ENCODE peak calls at places on chromosomes 16 and 17, in nine cellular contexts. O, L, Q, B, U, P, V, G and I are unnamed samples.

GRCh38 chr17:65954148-65954449 is 237.8 kb downstream of the CEP112 start:
- DNase-seq in L (no peak), O (no peak), P (no peak), B (no peak), U (no peak), V (no peak), G (no peak), Q (no peak), I (no peak)

GRCh38 chr17:62805234-62805633 is 2.9 kb downstream of the MARCHF10 start:
- DNase-seq in U (no peak), P (no peak), Q (no peak), L (no peak), G (no peak), B (no peak), V (no peak), O (no peak), I (no peak)

GRCh38 chr17:27754549-27754948 is 45.8 kb downstream of the NOS2 start:
- DNase-seq in B (no peak), O (no peak), G (peak; percentile 30), Q (no peak), V (no peak), U (no peak), P (no peak), L (no peak), I (no peak)

GRCh38 chr17:39352986-39353385 is 48.4 kb downstream of the FBXL20 start:
- DNase-seq in U (no peak), P (no peak), V (no peak), G (no peak), O (no peak), Q (no peak), B (no peak), L (no peak), I (no peak)

GRCh38 chr16:85309656-85310587 is 197.7 kb upstream of the CIBAR2 start:
- DNase-seq in V (no peak), U (no peak), L (peak; percentile 59), Q (peak; percentile 52), B (no peak), P (peak; percentile 60), O (no peak), G (peak; percentile 81), I (no peak)

GRCh38 chr16:495127-495748 is 32.3 kb upstream of the CAPN15 start:
- DNase-seq in G (peak; percentile 91), V (peak; percentile 60), U (peak; percentile 35), L (no peak), O (no peak), P (peak; percentile 33), B (no peak), Q (no peak), I (no peak)

GRCh38 chr16:50756466-50756865 is 14.6 kb downstream of the CYLD start:
- DNase-seq in L (no peak), P (no peak), U (no peak), B (no peak), V (no peak), G (no peak), Q (no peak), O (no peak), I (no peak)

GRCh38 chr16:1870365-1871082 is 1.4 kb downstream of the MEIOB start:
- DNase-seq in O (no peak), G (no peak), P (no peak), B (no peak), V (peak; percentile 75), U (no peak), L (no peak), Q (no peak), I (peak; percentile 83)

GRCh38 chr17:55726440-55726839 is 3.8 kb upstream of the TMEM100 start:
- DNase-seq in L (peak; percentile 25), Q (no peak), B (no peak), P (peak; percentile 80), V (peak; percentile 54), O (no peak), G (no peak), U (no peak), I (peak; percentile 77)

GRCh38 chr17:61307905-61308886 is 91.4 kb upstream of the TBX2 start:
- DNase-seq in Q (no peak), L (no peak), V (peak; percentile 98), U (no peak), B (no peak), P (peak; percentile 33), O (no peak), G (peak; percentile 58), I (no peak)

GRCh38 chr17:77644181-77644972 is 314.1 kb upstream of the TNRC6C start:
- DNase-seq in O (no peak), Q (no peak), P (no peak), V (no peak), U (no peak), G (peak; percentile 48), L (no peak), B (no peak), I (no peak)

GRCh38 chr17:51164911-51165679 is 1.1 kb upstream of the NME2 start:
- DNase-seq in V (no peak), B (no peak), U (no peak), L (no peak), O (no peak), P (peak; percentile 13), Q (no peak), G (peak; percentile 80), I (no peak)

GRCh38 chr17:67035131-67036083 is 8.9 kb upstream of the CACNG1 start:
- DNase-seq in O (no peak), B (no peak), U (no peak), P (no peak), V (no peak), Q (no peak), L (no peak), G (no peak), I (no peak)

DNA sequence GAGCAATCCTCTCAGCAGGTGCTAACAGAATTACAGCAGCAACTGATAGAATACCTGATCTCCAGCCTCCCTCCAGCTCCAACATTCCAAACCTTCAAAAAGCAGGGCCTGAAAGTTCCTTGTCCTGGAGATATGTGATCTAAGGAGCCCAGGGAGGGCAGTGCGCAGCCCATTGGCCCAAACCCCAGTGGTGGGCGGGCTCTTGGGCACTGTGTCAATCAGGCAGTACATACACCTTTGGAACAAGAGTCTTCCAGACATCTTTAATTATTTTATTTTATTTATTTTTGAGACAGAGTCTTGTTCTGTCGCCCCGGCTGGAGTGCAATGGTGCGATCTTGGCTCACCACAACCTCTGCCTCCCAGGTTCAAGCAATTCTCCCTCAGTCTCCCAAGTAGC is 24.2 kb downstream of the SLC12A3 start:
- DNase-seq in Q (no peak), V (no peak), O (no peak), U (no peak), L (no peak), B (no peak), G (peak; percentile 78), P (no peak), I (no peak)
- H3K4me1 ChIP-seq in Q (no peaks in the 10 kb centered on the region), V (peaks cover 2% of the 10 kb centered on the region), O (no peaks in the 10 kb centered on the region), U (no peaks in the 10 kb centered on the region), L (no peaks in the 10 kb centered on the region), B (no peaks in the 10 kb centered on the region), G (no peaks in the 10 kb centered on the region), P (no peaks in the 10 kb centered on the region), I (no peaks in the 10 kb centered on the region)

GRCh38 chr16:11674001-11674817 is 6.0 kb downstream of the SNN start:
- DNase-seq in L (no peak), O (no peak), U (no peak), P (no peak), V (no peak), G (no peak), B (no peak), Q (no peak), I (no peak)
- H3K4me1 ChIP-seq in L (peaks cover 23% of the 10 kb centered on the region), O (peaks cover 85% of the 10 kb centered on the region), U (peaks cover 9% of the 10 kb centered on the region), P (peaks cover 76% of the 10 kb centered on the region), V (peaks cover 36% of the 10 kb centered on the region), G (peaks cover 12% of the 10 kb centered on the region), B (peaks cover 58% of the 10 kb centered on the region), Q (peaks cover 78% of the 10 kb centered on the region), I (no peaks in the 10 kb centered on the region)

DNA sequence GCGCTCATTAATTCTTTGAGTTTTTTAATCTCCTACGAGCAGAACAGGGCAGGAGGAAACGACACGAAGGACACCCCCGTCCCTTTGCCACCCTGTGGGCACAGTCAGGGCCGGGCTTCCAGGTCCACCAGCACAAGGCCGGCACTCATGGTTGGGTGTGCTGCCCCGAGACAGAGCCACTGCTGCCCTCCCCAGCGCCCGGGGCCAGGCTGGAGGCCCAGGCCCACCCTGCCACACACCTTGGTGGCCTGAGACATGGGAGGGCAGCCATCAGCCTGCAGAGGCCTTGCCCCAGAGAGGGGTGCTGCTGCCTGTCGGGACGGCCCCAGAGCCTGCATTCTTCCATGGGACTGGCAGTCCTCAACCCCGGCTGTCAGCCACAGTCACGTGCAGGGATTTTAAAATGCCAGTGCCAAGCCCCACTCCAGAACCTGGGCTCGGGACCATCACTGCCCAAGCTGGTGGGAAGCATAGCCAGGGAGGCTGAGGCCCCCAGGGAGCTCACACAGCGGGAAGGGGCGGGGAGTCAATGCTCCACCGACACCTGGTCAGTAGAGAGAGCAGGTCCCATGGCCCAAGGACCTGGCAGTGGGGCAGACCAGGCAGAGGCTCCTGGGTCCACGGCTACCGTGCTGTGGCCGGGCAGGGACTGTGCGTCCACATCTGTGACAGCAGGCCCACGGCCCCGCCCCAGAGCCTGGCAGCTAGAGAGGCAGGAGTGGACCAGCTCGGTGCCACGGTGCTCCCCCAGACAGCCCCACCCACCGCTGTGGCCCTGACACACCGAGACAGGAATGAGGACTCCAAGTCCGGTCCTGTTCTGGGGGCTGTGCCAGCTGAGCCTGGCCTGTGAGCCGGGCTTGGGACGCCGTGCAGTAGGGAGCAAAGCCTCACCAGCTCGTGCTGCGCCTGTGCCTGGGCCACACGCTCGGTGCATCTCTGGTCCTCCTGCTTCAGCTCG is 27.5 kb downstream of the CEP131 start:
- DNase-seq in V (no peak), L (peak; percentile 84), G (no peak), U (no peak), Q (peak; percentile 72), O (no peak), P (no peak), B (no peak), I (no peak)
- H3K4me1 ChIP-seq in V (peaks cover 8% of the 10 kb centered on the region), L (no peaks in the 10 kb centered on the region), G (no peaks in the 10 kb centered on the region), U (no peaks in the 10 kb centered on the region), Q (peaks cover 20% of the 10 kb centered on the region), O (peaks cover 8% of the 10 kb centered on the region), P (no peaks in the 10 kb centered on the region), B (no peaks in the 10 kb centered on the region), I (no peaks in the 10 kb centered on the region)

GRCh38 chr16:3460585-3460984 is 17.1 kb downstream of the NAA60 start:
- DNase-seq in Q (no peak), G (no peak), O (no peak), P (no peak), V (no peak), U (no peak), B (no peak), L (no peak), I (no peak)

GRCh38 chr16:3459401-3460090 is 16.1 kb downstream of the NAA60 start:
- DNase-seq in L (no peak), B (no peak), G (no peak), V (peak; percentile 52), O (no peak), P (no peak), U (no peak), Q (no peak), I (no peak)

GRCh38 chr16:3461120-3461519 is 17.6 kb downstream of the NAA60 start:
- DNase-seq in P (no peak), V (no peak), U (no peak), O (no peak), L (no peak), Q (no peak), B (peak; percentile 47), G (peak; percentile 66), I (no peak)

GRCh38 chr16:3458852-3459361 is 15.4 kb downstream of the NAA60 start:
- DNase-seq in U (no peak), B (no peak), O (no peak), L (no peak), V (peak; percentile 47), G (no peak), Q (no peak), P (no peak), I (no peak)

GRCh38 chr16:3460121-3460520 is 16.6 kb downstream of the NAA60 start:
- DNase-seq in U (no peak), G (no peak), Q (no peak), O (no peak), P (peak; percentile 59), V (peak; percentile 11), L (no peak), B (no peak), I (no peak)
- H3K4me1 ChIP-seq in U (peaks cover 5% of the 10 kb centered on the region), G (peaks cover 7% of the 10 kb centered on the region), Q (peaks cover 73% of the 10 kb centered on the region), O (peaks cover 84% of the 10 kb centered on the region), P (peaks cover 67% of the 10 kb centered on the region), V (peaks cover 12% of the 10 kb centered on the region), L (peaks cover 3% of the 10 kb centered on the region), B (peaks cover 52% of the 10 kb centered on the region), I (peaks cover 58% of the 10 kb centered on the region)